ENCODE peak calls at places on chromosome 17, in four cellular contexts. N, B, E and Q are unnamed samples.

GRCh38 chr17:17084317-17084835 is 42.1 kb downstream of the MPRIP start:
- DNase-seq in B (no peak), E (no peak), N (no peak), Q (no peak)

GRCh38 chr17:3918372-3919122 is 2.3 kb upstream of the P2RX1 start:
- DNase-seq in B (no peak), N (no peak), E (no peak), Q (no peak)

GRCh38 chr17:34771891-34772290 is 189.4 kb downstream of the CCT6B start:
- DNase-seq in N (no peak), E (no peak), B (no peak), Q (no peak)

GRCh38 chr17:58330997-58331814 is 2.6 kb upstream of the TSPOAP1 start:
- DNase-seq in E (peak; percentile 42), B (no peak), N (no peak), Q (no peak)

GRCh38 chr17:22507823-22508222 is 815.5 kb downstream of the KCNJ18 start:
- DNase-seq in B (no peak), E (no peak), N (no peak), Q (no peak)

GRCh38 chr17:19738073-19738449 is 10.0 kb downstream of the ALDH3A1 start:
- DNase-seq in E (no peak), N (no peak), B (no peak), Q (no peak)

GRCh38 chr17:52157603-52158449 is 688 bp downstream of the CA10 start:
- DNase-seq in N (no peak), B (peak; percentile 72), E (peak; percentile 73), Q (peak; percentile 32)

GRCh38 chr17:75695830-75696271 is 25.4 kb upstream of the ITGB4 start:
- DNase-seq in N (no peak), E (no peak), B (no peak), Q (no peak)

GRCh38 chr17:60249517-60249826 is 99.7 kb downstream of the CA4 start:
- DNase-seq in B (no peak), E (no peak), N (peak; percentile 51), Q (no peak)

GRCh38 chr17:43659823-43660222 is 1.9 kb downstream of the MEOX1 start:
- DNase-seq in B (no peak), E (no peak), N (no peak), Q (no peak)

GRCh38 chr17:47009759-47010594 is 30.9 kb upstream of the RPRML start:
- DNase-seq in B (no peak), E (no peak), N (no peak), Q (peak; percentile 13)

GRCh38 chr17:70168044-70168978 is 1.0 kb upstream of the KCNJ2 start:
- DNase-seq in B (peak; percentile 65), N (peak; percentile 81), E (peak; percentile 84), Q (peak; percentile 83)

GRCh38 chr17:34756670-34757021 is 177.3 kb downstream of the TMEM132E start:
- DNase-seq in N (no peak), E (peak; percentile 36), B (no peak), Q (peak; percentile 19)

GRCh38 chr17:78143214-78144145 is 2.7 kb upstream of the C17orf99 start:
- DNase-seq in B (no peak), N (no peak), E (no peak), Q (no peak)
- H3K56ac ChIP-seq in B (no peak overlapping the region), N (no peak overlapping the region), E (no peak overlapping the region), Q (no peak overlapping the region)

GRCh38 chr17:7851438-7852261 is 3.2 kb upstream of the TMEM88 start:
- DNase-seq in B (peak; percentile 95), N (peak; percentile 81), E (peak; percentile 98), Q (peak; percentile 93)
- H4K8ac ChIP-seq in B (no peak overlapping the region), N (no peak overlapping the region), E (no peak overlapping the region), Q (no peak overlapping the region)

DNA sequence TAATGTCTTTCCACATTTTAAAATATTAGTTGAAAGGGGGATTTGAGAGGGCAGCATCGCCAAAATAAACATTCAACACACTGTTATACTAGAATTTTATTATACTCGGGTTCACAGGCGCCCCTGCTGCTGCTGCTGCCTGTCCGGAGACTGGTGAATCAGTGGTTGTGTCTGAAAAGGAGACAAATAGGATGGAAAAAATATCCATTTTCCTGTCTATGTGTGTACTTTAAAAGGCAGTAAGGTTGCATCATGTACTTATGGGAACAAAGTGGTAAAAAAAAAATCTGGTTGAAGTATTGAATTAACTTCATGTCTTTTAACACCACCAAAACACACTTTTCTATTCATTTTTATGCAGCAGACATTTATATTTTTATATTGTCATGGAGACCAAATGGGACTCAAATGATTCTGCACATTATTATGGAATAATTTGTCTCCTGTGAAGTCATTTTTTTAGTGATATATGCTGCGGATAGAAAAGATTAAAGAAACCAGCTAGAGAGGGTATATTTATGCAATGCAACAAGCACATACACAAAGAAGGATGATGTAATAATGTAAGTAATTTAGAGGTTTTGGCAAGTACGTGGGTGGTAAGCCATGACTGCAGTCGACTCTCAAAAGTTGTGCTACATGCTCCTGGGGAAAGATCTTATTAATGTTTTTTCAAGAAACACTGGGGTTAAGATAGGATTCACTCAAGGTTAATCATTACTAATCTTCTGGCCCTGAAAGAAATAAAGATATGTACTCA is 758.9 kb upstream of the SOX9 start:
- DNase-seq in E (no peak), B (no peak), N (peak; percentile 81), Q (no peak)
- H3K56ac ChIP-seq in E (no peak overlapping the region), B (no peak overlapping the region), N (no peak overlapping the region), Q (no peak overlapping the region)

GRCh38 chr17:74592087-74592990 is at the start of gene CD300LD:
- DNase-seq in B (no peak), N (no peak), E (no peak), Q (no peak)
- H4K8ac ChIP-seq in B (no peak within 1 kb of the TSS), N (no peak within 1 kb of the TSS), E (no peak within 1 kb of the TSS), Q (no peak within 1 kb of the TSS)

DNA sequence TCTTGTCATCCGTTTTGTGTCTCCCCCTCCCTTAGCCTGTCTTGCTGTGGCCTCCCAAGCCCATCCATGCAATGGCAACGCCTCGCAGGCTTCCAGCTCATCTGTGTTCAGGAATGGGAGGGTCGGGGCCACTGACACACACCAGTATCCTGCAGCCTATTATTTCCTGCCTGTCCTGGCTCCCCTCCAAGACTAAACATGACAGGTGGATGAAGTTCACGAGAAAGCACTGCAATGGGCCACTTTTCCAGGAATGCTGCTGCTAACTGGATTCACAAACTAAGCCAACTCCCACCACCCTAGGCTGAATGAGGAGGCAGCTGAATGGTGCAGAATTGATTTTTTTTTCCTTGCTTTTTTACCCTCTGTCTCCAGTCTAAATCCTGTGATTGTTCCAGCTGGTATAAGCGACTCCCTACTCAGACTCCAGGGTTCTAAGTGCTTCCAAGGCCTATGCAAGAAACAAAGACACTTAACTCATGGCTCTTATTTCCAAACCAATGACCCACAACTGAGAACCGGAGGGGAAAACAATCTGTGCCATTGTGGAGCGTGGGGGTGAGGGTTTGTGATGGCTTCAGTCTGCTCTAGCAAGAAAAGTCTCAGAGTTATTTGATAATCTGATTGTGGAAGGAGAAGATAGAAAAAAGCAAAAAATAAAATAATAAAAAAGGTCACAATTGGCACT is 23.3 kb downstream of the TMEM100 start:
- DNase-seq in N (no peak), E (no peak), B (no peak), Q (no peak)
- H3K56ac ChIP-seq in N (no peak overlapping the region), E (no peak overlapping the region), B (no peak overlapping the region), Q (no peak overlapping the region)

DNA sequence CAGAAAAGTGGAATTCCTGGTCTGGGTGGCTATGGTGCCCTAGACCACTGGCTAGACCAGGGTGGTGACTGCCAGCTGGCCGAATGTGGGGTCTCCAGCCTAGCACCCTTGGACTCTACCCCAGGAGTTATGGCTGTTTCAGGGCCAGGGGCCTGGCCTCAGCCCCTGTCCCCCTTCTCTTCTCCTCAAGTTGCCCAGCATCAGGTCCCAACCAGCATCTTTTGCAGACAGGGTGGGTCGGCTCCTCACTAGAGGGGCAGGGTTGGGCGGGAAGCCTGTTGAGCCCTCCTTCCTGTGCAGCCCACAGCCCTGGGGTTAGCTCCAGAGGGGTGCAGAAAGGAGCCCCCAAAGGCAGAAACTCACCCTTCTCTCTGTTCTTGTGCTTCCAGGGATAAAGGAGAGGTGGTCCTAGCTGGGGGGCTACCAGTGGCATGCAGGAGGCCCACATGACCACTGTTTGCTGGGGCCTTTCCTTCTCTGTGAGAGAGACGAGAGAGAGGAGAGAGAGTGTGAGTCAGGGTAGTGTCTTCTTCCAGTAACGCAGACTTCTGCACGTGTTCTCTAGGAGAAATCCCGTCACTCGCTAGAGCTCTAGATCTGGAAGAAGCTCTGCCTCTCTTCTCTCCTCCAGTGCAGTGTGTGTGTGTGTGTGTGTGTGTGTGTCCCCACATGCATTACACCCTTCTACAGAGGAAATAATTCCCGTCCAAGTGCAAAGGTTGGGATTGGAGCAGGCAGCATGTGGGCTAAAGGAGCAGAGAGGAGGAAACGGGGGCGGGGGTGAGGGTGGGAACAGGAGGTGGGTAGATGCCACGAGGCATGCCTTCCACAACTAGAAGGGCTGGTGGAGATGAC is 209.4 kb downstream of the SEC14L1 start:
- DNase-seq in B (no peak), N (peak; percentile 86), E (no peak), Q (no peak)
- H4K8ac ChIP-seq in B (no peak overlapping the region), N (no peak overlapping the region), E (no peak overlapping the region), Q (no peak overlapping the region)

DNA sequence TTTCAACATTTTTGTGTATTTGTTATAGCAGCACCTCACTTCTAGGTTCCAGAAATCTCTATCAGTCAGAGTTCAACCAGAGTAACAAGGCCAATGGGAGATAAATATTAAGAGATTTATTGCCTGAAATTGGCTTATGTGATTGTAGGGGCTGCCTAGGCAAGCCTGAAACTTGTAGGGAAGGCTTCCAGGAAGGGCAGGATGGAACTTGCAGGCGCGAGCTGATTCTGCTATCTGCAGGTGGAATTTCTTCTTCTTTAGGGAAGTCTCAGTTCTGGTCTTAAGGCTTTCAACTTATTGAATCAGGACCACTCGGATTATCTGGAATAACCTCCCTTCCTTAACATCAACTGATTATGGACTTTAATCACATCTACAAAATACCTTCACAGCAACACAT is 199.5 kb upstream of the NLRP1 start:
- DNase-seq in E (no peak), B (no peak), N (no peak), Q (no peak)
- H3K56ac ChIP-seq in E (no peak overlapping the region), B (no peak overlapping the region), N (no peak overlapping the region), Q (no peak overlapping the region)